ENCODE peak calls at places on chromosomes 5 and 9, in seven cellular contexts. One of them, this sample, is unnamed.

GRCh38 chr5:84642795-84643194 is 258.1 kb upstream of the EDIL3 start:
- DNase-seq in A549: no peak
- DNase-seq in AG04450: peak
- DNase-seq in CD8-positive, alpha-beta T cell: no peak
- DNase-seq in thyroid gland: no peak
- DNase-seq in HL-60: no peak
- DNase-seq in PC-3: peak
- DNase-seq in this sample: no peak

GRCh38 chr9:111870774-111871542 is 25.7 kb upstream of the UGCG start:
- DNase-seq in thyroid gland: no peak
- DNase-seq in HL-60: no peak
- DNase-seq in PC-3: no peak
- DNase-seq in AG04450: no peak
- DNase-seq in A549: no peak
- DNase-seq in CD8-positive, alpha-beta T cell: no peak
- DNase-seq in this sample: no peak

GRCh38 chr9:131734165-131734610 is 5.7 kb downstream of the RAPGEF1 start:
- DNase-seq in A549: peak
- DNase-seq in CD8-positive, alpha-beta T cell: peak
- DNase-seq in AG04450: no peak
- DNase-seq in thyroid gland: peak
- DNase-seq in PC-3: peak
- DNase-seq in HL-60: peak
- DNase-seq in this sample: no peak

GRCh38 chr9:126646162-126646561 is 32.4 kb downstream of the LMX1B start:
- DNase-seq in A549: no peak
- DNase-seq in thyroid gland: no peak
- DNase-seq in AG04450: no peak
- DNase-seq in PC-3: no peak
- DNase-seq in HL-60: no peak
- DNase-seq in CD8-positive, alpha-beta T cell: no peak
- DNase-seq in this sample: no peak

GRCh38 chr5:76062502-76062901 is 20.7 kb upstream of the SV2C start:
- DNase-seq in A549: no peak
- DNase-seq in PC-3: no peak
- DNase-seq in HL-60: no peak
- DNase-seq in thyroid gland: no peak
- DNase-seq in AG04450: no peak
- DNase-seq in CD8-positive, alpha-beta T cell: no peak
- DNase-seq in this sample: no peak

GRCh38 chr9:122827759-122828090 is 663 bp downstream of the PDCL start:
- DNase-seq in HL-60: no peak
- DNase-seq in AG04450: no peak
- DNase-seq in A549: peak
- DNase-seq in thyroid gland: no peak
- DNase-seq in PC-3: no peak
- DNase-seq in CD8-positive, alpha-beta T cell: no peak
- DNase-seq in this sample: no peak

GRCh38 chr9:105930007-105930627 is 235.8 kb downstream of the TMEM38B start:
- DNase-seq in CD8-positive, alpha-beta T cell: no peak
- DNase-seq in thyroid gland: no peak
- DNase-seq in PC-3: no peak
- DNase-seq in A549: no peak
- DNase-seq in AG04450: no peak
- DNase-seq in HL-60: no peak
- DNase-seq in this sample: no peak

GRCh38 chr5:14534773-14535172 is 46.8 kb upstream of the OTULINL start:
- DNase-seq in AG04450: no peak
- DNase-seq in CD8-positive, alpha-beta T cell: no peak
- DNase-seq in thyroid gland: peak
- DNase-seq in PC-3: no peak
- DNase-seq in A549: no peak
- DNase-seq in HL-60: no peak
- DNase-seq in this sample: no peak

GRCh38 chr5:83394190-83394589 is 77.4 kb upstream of the VCAN start:
- DNase-seq in thyroid gland: no peak
- DNase-seq in CD8-positive, alpha-beta T cell: no peak
- DNase-seq in AG04450: no peak
- DNase-seq in HL-60: no peak
- DNase-seq in PC-3: peak
- DNase-seq in A549: no peak
- DNase-seq in this sample: no peak

GRCh38 chr5:105504-106080 is 13.6 kb downstream of the PLEKHG4B start:
- DNase-seq in CD8-positive, alpha-beta T cell: no peak
- DNase-seq in PC-3: no peak
- DNase-seq in thyroid gland: peak
- DNase-seq in HL-60: no peak
- DNase-seq in AG04450: no peak
- DNase-seq in A549: no peak
- DNase-seq in this sample: no peak

GRCh38 chr9:130651752-130652151 is 12.6 kb upstream of the PRDM12 start:
- DNase-seq in A549: no peak
- DNase-seq in CD8-positive, alpha-beta T cell: no peak
- DNase-seq in thyroid gland: no peak
- DNase-seq in HL-60: no peak
- DNase-seq in AG04450: no peak
- DNase-seq in PC-3: no peak
- DNase-seq in this sample: no peak

GRCh38 chr5:127003798-127004495 is 26.4 kb downstream of the MARCHF3 start:
- DNase-seq in AG04450: no peak
- DNase-seq in CD8-positive, alpha-beta T cell: no peak
- DNase-seq in thyroid gland: no peak
- DNase-seq in A549: no peak
- DNase-seq in HL-60: no peak
- DNase-seq in PC-3: no peak
- DNase-seq in this sample: no peak

GRCh38 chr9:5389109-5389732 is 48.5 kb downstream of the PLGRKT start:
- DNase-seq in AG04450: peak
- DNase-seq in thyroid gland: no peak
- DNase-seq in CD8-positive, alpha-beta T cell: no peak
- DNase-seq in PC-3: peak
- DNase-seq in HL-60: peak
- DNase-seq in A549: no peak
- DNase-seq in this sample: peak

GRCh38 chr9:4792054-4792571 is 631 bp upstream of the RCL1 start:
- DNase-seq in CD8-positive, alpha-beta T cell: no peak
- DNase-seq in thyroid gland: no peak
- DNase-seq in A549: no peak
- DNase-seq in AG04450: no peak
- DNase-seq in PC-3: no peak
- DNase-seq in HL-60: no peak
- DNase-seq in this sample: no peak

GRCh38 chr5:137203011-137203632 is 296.0 kb downstream of the SPOCK1 start:
- DNase-seq in AG04450: no peak
- DNase-seq in thyroid gland: no peak
- DNase-seq in HL-60: no peak
- DNase-seq in A549: no peak
- DNase-seq in PC-3: no peak
- DNase-seq in CD8-positive, alpha-beta T cell: no peak
- DNase-seq in this sample: no peak

GRCh38 chr9:69603656-69604055 is 68.5 kb downstream of the APBA1 start:
- DNase-seq in thyroid gland: no peak
- DNase-seq in HL-60: no peak
- DNase-seq in PC-3: no peak
- DNase-seq in CD8-positive, alpha-beta T cell: no peak
- DNase-seq in A549: no peak
- DNase-seq in AG04450: no peak
- DNase-seq in this sample: no peak

GRCh38 chr5:107894361-107894760 is 223.6 kb upstream of the EFNA5 start:
- DNase-seq in thyroid gland: no peak
- DNase-seq in CD8-positive, alpha-beta T cell: no peak
- DNase-seq in A549: no peak
- DNase-seq in HL-60: no peak
- DNase-seq in PC-3: no peak
- DNase-seq in AG04450: no peak
- DNase-seq in this sample: no peak

GRCh38 chr5:77991084-77991483 is 214.9 kb upstream of the TBCA start:
- DNase-seq in A549: no peak
- DNase-seq in PC-3: no peak
- DNase-seq in HL-60: no peak
- DNase-seq in AG04450: no peak
- DNase-seq in thyroid gland: no peak
- DNase-seq in CD8-positive, alpha-beta T cell: no peak
- DNase-seq in this sample: no peak
- H3K27ac ChIP-seq in A549: no peak
- H3K27ac ChIP-seq in PC-3: no peak
- H3K27ac ChIP-seq in HL-60: no peak
- H3K27ac ChIP-seq in AG04450: no peak
- H3K27ac ChIP-seq in thyroid gland: no peak
- H3K27ac ChIP-seq in CD8-positive, alpha-beta T cell: no peak
- H3K27ac ChIP-seq in this sample: no peak

GRCh38 chr9:15250013-15250412 is 57.0 kb downstream of the TTC39B start:
- DNase-seq in AG04450: no peak
- DNase-seq in A549: no peak
- DNase-seq in HL-60: no peak
- DNase-seq in PC-3: no peak
- DNase-seq in thyroid gland: no peak
- DNase-seq in CD8-positive, alpha-beta T cell: no peak
- DNase-seq in this sample: no peak

GRCh38 chr9:15248596-15248995 is 58.4 kb downstream of the TTC39B start:
- DNase-seq in PC-3: no peak
- DNase-seq in HL-60: no peak
- DNase-seq in A549: no peak
- DNase-seq in CD8-positive, alpha-beta T cell: no peak
- DNase-seq in AG04450: no peak
- DNase-seq in thyroid gland: no peak
- DNase-seq in this sample: no peak

GRCh38 chr9:15248106-15248505 is 58.9 kb downstream of the TTC39B start:
- DNase-seq in CD8-positive, alpha-beta T cell: no peak
- DNase-seq in HL-60: no peak
- DNase-seq in A549: no peak
- DNase-seq in AG04450: no peak
- DNase-seq in PC-3: no peak
- DNase-seq in thyroid gland: no peak
- DNase-seq in this sample: no peak

GRCh38 chr9:15246688-15247087 is 60.3 kb downstream of the TTC39B start:
- DNase-seq in PC-3: peak
- DNase-seq in HL-60: no peak
- DNase-seq in thyroid gland: no peak
- DNase-seq in CD8-positive, alpha-beta T cell: no peak
- DNase-seq in AG04450: no peak
- DNase-seq in A549: no peak
- DNase-seq in this sample: peak

DNA sequence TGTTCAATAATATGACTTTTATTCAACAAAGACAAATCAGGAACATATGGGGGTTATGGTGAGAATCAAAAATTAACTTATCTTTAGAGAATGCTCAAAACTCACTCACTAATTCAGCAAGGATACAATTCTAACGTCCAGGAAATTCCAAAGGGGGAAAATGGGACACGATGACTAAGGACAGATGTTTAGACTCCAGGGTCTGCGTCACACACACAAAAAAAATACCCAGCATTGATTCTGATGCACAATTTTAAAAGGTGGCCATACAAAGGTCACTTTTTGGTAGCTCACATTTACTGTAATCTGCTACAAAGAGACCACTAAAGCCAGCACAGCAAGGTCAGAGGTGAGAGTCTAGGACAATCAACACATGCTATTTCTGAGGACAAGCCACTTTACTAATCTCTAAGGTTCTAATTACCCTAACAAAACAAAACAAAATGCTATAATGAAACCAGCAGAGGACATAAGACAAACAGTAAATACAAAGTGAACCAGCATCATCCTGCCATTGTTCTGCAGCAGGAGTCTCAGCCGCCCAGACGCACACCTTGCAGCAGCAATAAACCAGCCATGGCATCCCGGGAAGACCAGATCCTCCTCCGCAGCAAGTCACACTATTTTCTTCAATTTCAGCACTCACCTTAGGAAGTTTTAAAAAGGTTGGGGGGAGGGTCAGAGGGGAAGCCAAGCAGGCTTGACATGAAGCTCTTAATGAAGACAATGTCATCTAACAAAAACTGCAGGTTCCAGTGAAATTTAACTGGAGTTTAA is 57.8 kb downstream of the TTC39B start:
- DNase-seq in PC-3: no peak
- DNase-seq in A549: no peak
- DNase-seq in CD8-positive, alpha-beta T cell: no peak
- DNase-seq in HL-60: no peak
- DNase-seq in AG04450: no peak
- DNase-seq in thyroid gland: no peak
- DNase-seq in this sample: no peak
- H3K27ac ChIP-seq in PC-3: no peak
- H3K27ac ChIP-seq in A549: no peak
- H3K27ac ChIP-seq in CD8-positive, alpha-beta T cell: no peak
- H3K27ac ChIP-seq in HL-60: no peak
- H3K27ac ChIP-seq in AG04450: peak
- H3K27ac ChIP-seq in thyroid gland: no peak
- H3K27ac ChIP-seq in this sample: no peak

DNA sequence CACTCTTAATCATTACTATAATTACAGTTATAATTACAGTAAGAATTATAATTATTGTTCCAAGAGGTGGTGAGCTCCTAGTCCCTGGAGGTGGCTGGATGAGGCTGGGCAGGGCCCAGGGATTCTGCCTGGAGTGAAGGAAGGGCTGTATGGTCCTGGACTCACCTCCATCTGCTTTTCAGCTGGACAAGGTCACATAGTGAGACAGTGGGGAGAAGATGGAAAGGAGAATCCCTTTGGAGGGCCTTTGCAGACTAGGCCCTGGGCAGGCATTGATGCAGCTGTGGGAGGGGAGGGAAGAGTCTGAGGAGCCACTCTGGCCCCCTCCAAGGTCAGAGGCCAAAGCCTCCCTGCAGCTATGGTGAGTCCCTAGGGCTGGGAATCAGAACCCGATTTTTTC is 125.4 kb downstream of the RGS3 start:
- DNase-seq in HL-60: no peak
- DNase-seq in A549: no peak
- DNase-seq in thyroid gland: no peak
- DNase-seq in PC-3: no peak
- DNase-seq in CD8-positive, alpha-beta T cell: no peak
- DNase-seq in AG04450: no peak
- DNase-seq in this sample: no peak
- H3K27ac ChIP-seq in HL-60: no peak
- H3K27ac ChIP-seq in A549: peak
- H3K27ac ChIP-seq in thyroid gland: peak
- H3K27ac ChIP-seq in PC-3: no peak
- H3K27ac ChIP-seq in CD8-positive, alpha-beta T cell: no peak
- H3K27ac ChIP-seq in AG04450: no peak
- H3K27ac ChIP-seq in this sample: no peak

GRCh38 chr5:112316731-112317130 is 102.3 kb downstream of the EPB41L4A start:
- DNase-seq in thyroid gland: peak
- DNase-seq in PC-3: no peak
- DNase-seq in CD8-positive, alpha-beta T cell: no peak
- DNase-seq in A549: no peak
- DNase-seq in HL-60: no peak
- DNase-seq in AG04450: no peak
- DNase-seq in this sample: no peak

GRCh38 chr5:112317866-112318265 is 101.2 kb downstream of the EPB41L4A start:
- DNase-seq in CD8-positive, alpha-beta T cell: no peak
- DNase-seq in AG04450: no peak
- DNase-seq in PC-3: no peak
- DNase-seq in HL-60: no peak
- DNase-seq in thyroid gland: no peak
- DNase-seq in A549: no peak
- DNase-seq in this sample: no peak

GRCh38 chr5:112312810-112313209 is 106.3 kb downstream of the EPB41L4A start:
- DNase-seq in CD8-positive, alpha-beta T cell: no peak
- DNase-seq in PC-3: no peak
- DNase-seq in AG04450: no peak
- DNase-seq in thyroid gland: no peak
- DNase-seq in A549: peak
- DNase-seq in HL-60: no peak
- DNase-seq in this sample: no peak

GRCh38 chr5:112318346-112318745 is 100.7 kb downstream of the EPB41L4A start:
- DNase-seq in PC-3: no peak
- DNase-seq in AG04450: no peak
- DNase-seq in thyroid gland: no peak
- DNase-seq in A549: no peak
- DNase-seq in CD8-positive, alpha-beta T cell: no peak
- DNase-seq in HL-60: no peak
- DNase-seq in this sample: no peak

GRCh38 chr5:112316006-112316405 is 103.1 kb downstream of the EPB41L4A start:
- DNase-seq in thyroid gland: no peak
- DNase-seq in PC-3: no peak
- DNase-seq in A549: no peak
- DNase-seq in AG04450: no peak
- DNase-seq in HL-60: no peak
- DNase-seq in CD8-positive, alpha-beta T cell: no peak
- DNase-seq in this sample: no peak
- H3K27ac ChIP-seq in thyroid gland: peak
- H3K27ac ChIP-seq in PC-3: no peak
- H3K27ac ChIP-seq in A549: no peak
- H3K27ac ChIP-seq in AG04450: no peak
- H3K27ac ChIP-seq in HL-60: no peak
- H3K27ac ChIP-seq in CD8-positive, alpha-beta T cell: no peak
- H3K27ac ChIP-seq in this sample: peak